ENCODE peak calls at places on chromosomes 6 and 20, in ten cellular contexts. P, F, R, O, L, M, N, K, W and Y are unnamed samples.

GRCh38 chr20:47236639-47236900 is 119.9 kb downstream of the ZMYND8 start:
- DNase-seq in P (no peak), F (no peak), R (no peak), O (no peak), L (no peak), M (no peak), N (no peak), K (no peak), W (no peak), Y (no peak)

GRCh38 chr6:84882768-84883766 is 118.7 kb upstream of the TBX18 start:
- DNase-seq in P (no peak), F (no peak), R (no peak), O (no peak), L (peak), M (no peak), N (no peak), K (no peak), W (no peak), Y (no peak)

GRCh38 chr6:92688328-92688727 is 731.0 kb downstream of the EPHA7 start:
- DNase-seq in P (no peak), F (no peak), R (no peak), O (no peak), L (no peak), M (no peak), N (no peak), K (no peak), W (no peak), Y (no peak)

GRCh38 chr6:152701081-152701862 is 3.6 kb downstream of the MYCT1 start:
- DNase-seq in P (no peak), F (no peak), R (no peak), O (peak), L (no peak), M (no peak), N (no peak), K (no peak), W (no peak), Y (no peak)

GRCh38 chr6:53984163-53984562 is 127.1 kb upstream of the MLIP start:
- DNase-seq in P (no peak), F (no peak), R (no peak), O (peak), L (peak), M (no peak), N (peak), K (no peak), W (no peak), Y (no peak)

GRCh38 chr20:33668087-33668790 is 1.5 kb downstream of the ACTL10 start:
- DNase-seq in P (no peak), F (peak), R (no peak), O (no peak), L (no peak), M (peak), N (peak), K (peak), W (peak), Y (peak)

GRCh38 chr6:136334853-136335252 is 45.2 kb upstream of the BCLAF1 start:
- DNase-seq in P (no peak), F (no peak), R (no peak), O (no peak), L (no peak), M (no peak), N (no peak), K (no peak), W (no peak), Y (no peak)

GRCh38 chr6:42229720-42230119 is 12.1 kb upstream of the MRPS10 start:
- DNase-seq in P (no peak), F (no peak), R (no peak), O (no peak), L (no peak), M (no peak), N (no peak), K (no peak), W (no peak), Y (no peak)

GRCh38 chr6:2970753-2971419 is 481 bp downstream of the SERPINB6 start:
- DNase-seq in P (peak), F (peak), R (peak), O (peak), L (peak), M (peak), N (peak), K (peak), W (peak), Y (peak)

GRCh38 chr6:69379518-69379917 is 417.3 kb downstream of the LMBRD1 start:
- DNase-seq in P (no peak), F (no peak), R (no peak), O (no peak), L (no peak), M (no peak), N (no peak), K (no peak), W (no peak), Y (no peak)

GRCh38 chr6:97059473-97059872 is 134.9 kb downstream of the KLHL32 start:
- DNase-seq in P (no peak), F (peak), R (no peak), O (peak), L (peak), M (no peak), N (peak), K (no peak), W (no peak), Y (no peak)

GRCh38 chr6:31356216-31356945 is 598 bp downstream of the HLA-B start:
- DNase-seq in P (peak), F (peak), R (peak), O (peak), L (peak), M (peak), N (no peak), K (no peak), W (peak), Y (no peak)

GRCh38 chr20:49210101-49210749 is 9.0 kb upstream of the DDX27 start:
- DNase-seq in P (no peak), F (no peak), R (no peak), O (no peak), L (peak), M (no peak), N (no peak), K (no peak), W (no peak), Y (no peak)

GRCh38 chr6:131909408-131910218 is 41.6 kb downstream of the CCN2 start:
- DNase-seq in P (peak), F (peak), R (peak), O (peak), L (peak), M (peak), N (peak), K (no peak), W (peak), Y (peak)

GRCh38 chr6:110020888-110021287 is 42.8 kb downstream of the GPR6 start:
- DNase-seq in P (no peak), F (no peak), R (no peak), O (no peak), L (no peak), M (no peak), N (no peak), K (no peak), W (no peak), Y (no peak)

GRCh38 chr6:136415351-136416005 is 125.8 kb upstream of the BCLAF1 start:
- DNase-seq in P (peak), F (no peak), R (no peak), O (peak), L (peak), M (no peak), N (no peak), K (no peak), W (no peak), Y (no peak)

GRCh38 chr6:41645007-41645618 is 6.8 kb downstream of the MDFI start:
- DNase-seq in P (no peak), F (no peak), R (no peak), O (no peak), L (no peak), M (no peak), N (no peak), K (no peak), W (peak), Y (no peak)

GRCh38 chr20:48921168-48921882 is at the start of gene ARFGEF2:
- DNase-seq in P (peak), F (peak), R (peak), O (peak), L (peak), M (peak), N (peak), K (peak), W (peak), Y (peak)

GRCh38 chr6:169454204-169454871 is 200.7 kb upstream of the THBS2 start:
- DNase-seq in P (no peak), F (no peak), R (no peak), O (peak), L (peak), M (no peak), N (peak), K (no peak), W (peak), Y (peak)

GRCh38 chr6:40755046-40755681 is 168.0 kb upstream of the LRFN2 start:
- DNase-seq in P (no peak), F (peak), R (no peak), O (peak), L (peak), M (no peak), N (no peak), K (no peak), W (peak), Y (no peak)

GRCh38 chr6:127952831-127953230 is 52.0 kb upstream of the THEMIS start:
- DNase-seq in P (no peak), F (no peak), R (no peak), O (peak), L (peak), M (no peak), N (no peak), K (no peak), W (no peak), Y (no peak)

GRCh38 chr6:163489584-163489983 is 75.1 kb downstream of the QKI start:
- DNase-seq in P (no peak), F (no peak), R (no peak), O (peak), L (peak), M (no peak), N (no peak), K (no peak), W (no peak), Y (no peak)

GRCh38 chr6:162913206-162913605 is 185.4 kb downstream of the PACRG start:
- DNase-seq in P (no peak), F (no peak), R (no peak), O (no peak), L (no peak), M (no peak), N (no peak), K (no peak), W (no peak), Y (no peak)

GRCh38 chr6:146857960-146858308 is 259.2 kb downstream of the ADGB start:
- DNase-seq in P (no peak), F (peak), R (no peak), O (peak), L (peak), M (no peak), N (no peak), K (no peak), W (no peak), Y (no peak)

GRCh38 chr6:104003803-104004516 is 855.8 kb downstream of the HACE1 start:
- DNase-seq in P (no peak), F (no peak), R (no peak), O (no peak), L (no peak), M (no peak), N (no peak), K (peak), W (no peak), Y (no peak)